ENCODE peak calls at places on chromosome 21, in five cellular contexts. One of them, this sample, is unnamed.
A peak's percentile ranks its signal among the peaks of the same experiment; 100 is the strongest.

GRCh38 chr21:41136286-41136685 is 31.7 kb upstream of the BACE2 start:
- DNase-seq in fibroblast of the aortic adventitia: no peak
- DNase-seq in uterus: no peak
- DNase-seq in IMR-90: no peak
- DNase-seq in transverse colon: no peak
- DNase-seq in this sample: no peak

GRCh38 chr21:33022828-33023573 is 2.7 kb upstream of the OLIG2 start:
- DNase-seq in IMR-90: no peak
- DNase-seq in uterus: no peak
- DNase-seq in fibroblast of the aortic adventitia: no peak
- DNase-seq in transverse colon: no peak
- DNase-seq in this sample: no peak

GRCh38 chr21:41751621-41752020 is 15.2 kb downstream of the RIPK4 start:
- DNase-seq in fibroblast of the aortic adventitia: no peak
- DNase-seq in transverse colon: no peak
- DNase-seq in IMR-90: no peak
- DNase-seq in uterus: no peak
- DNase-seq in this sample: no peak

GRCh38 chr21:42796327-42797062 is 82.8 kb downstream of the WDR4 start:
- DNase-seq in uterus: no peak
- DNase-seq in IMR-90: no peak
- DNase-seq in transverse colon: no peak
- DNase-seq in fibroblast of the aortic adventitia: no peak
- DNase-seq in this sample: no peak

GRCh38 chr21:29403922-29404538 is 105.3 kb downstream of the BACH1 start:
- DNase-seq in transverse colon: no peak
- DNase-seq in IMR-90: no peak
- DNase-seq in uterus: no peak
- DNase-seq in fibroblast of the aortic adventitia: peak; percentile 8
- DNase-seq in this sample: no peak

GRCh38 chr21:19523731-19524130 is 1120.1 kb upstream of the TMPRSS15 start:
- DNase-seq in transverse colon: no peak
- DNase-seq in fibroblast of the aortic adventitia: no peak
- DNase-seq in uterus: no peak
- DNase-seq in IMR-90: no peak
- DNase-seq in this sample: peak; percentile 84

GRCh38 chr21:21200103-21200938 is 202.1 kb downstream of the NCAM2 start:
- DNase-seq in fibroblast of the aortic adventitia: peak; percentile 99
- DNase-seq in IMR-90: peak; percentile 99
- DNase-seq in transverse colon: peak; percentile 27
- DNase-seq in uterus: peak; percentile 28
- DNase-seq in this sample: peak; percentile 100

GRCh38 chr21:26710155-26710554 is 135.1 kb downstream of the ADAMTS1 start:
- DNase-seq in fibroblast of the aortic adventitia: no peak
- DNase-seq in IMR-90: no peak
- DNase-seq in uterus: no peak
- DNase-seq in transverse colon: no peak
- DNase-seq in this sample: no peak

GRCh38 chr21:29256125-29256895 is 42.4 kb upstream of the BACH1 start:
- DNase-seq in fibroblast of the aortic adventitia: no peak
- DNase-seq in IMR-90: no peak
- DNase-seq in uterus: no peak
- DNase-seq in transverse colon: no peak
- DNase-seq in this sample: no peak

GRCh38 chr21:33380483-33380998 is 22.7 kb upstream of the IFNGR2 start:
- DNase-seq in fibroblast of the aortic adventitia: peak; percentile 96
- DNase-seq in transverse colon: peak; percentile 90
- DNase-seq in uterus: peak; percentile 84
- DNase-seq in IMR-90: peak; percentile 96
- DNase-seq in this sample: peak; percentile 89

GRCh38 chr21:25582164-25582563 is 25.1 kb downstream of the MRPL39 start:
- DNase-seq in transverse colon: no peak
- DNase-seq in fibroblast of the aortic adventitia: no peak
- DNase-seq in uterus: no peak
- DNase-seq in IMR-90: no peak
- DNase-seq in this sample: no peak

DNA sequence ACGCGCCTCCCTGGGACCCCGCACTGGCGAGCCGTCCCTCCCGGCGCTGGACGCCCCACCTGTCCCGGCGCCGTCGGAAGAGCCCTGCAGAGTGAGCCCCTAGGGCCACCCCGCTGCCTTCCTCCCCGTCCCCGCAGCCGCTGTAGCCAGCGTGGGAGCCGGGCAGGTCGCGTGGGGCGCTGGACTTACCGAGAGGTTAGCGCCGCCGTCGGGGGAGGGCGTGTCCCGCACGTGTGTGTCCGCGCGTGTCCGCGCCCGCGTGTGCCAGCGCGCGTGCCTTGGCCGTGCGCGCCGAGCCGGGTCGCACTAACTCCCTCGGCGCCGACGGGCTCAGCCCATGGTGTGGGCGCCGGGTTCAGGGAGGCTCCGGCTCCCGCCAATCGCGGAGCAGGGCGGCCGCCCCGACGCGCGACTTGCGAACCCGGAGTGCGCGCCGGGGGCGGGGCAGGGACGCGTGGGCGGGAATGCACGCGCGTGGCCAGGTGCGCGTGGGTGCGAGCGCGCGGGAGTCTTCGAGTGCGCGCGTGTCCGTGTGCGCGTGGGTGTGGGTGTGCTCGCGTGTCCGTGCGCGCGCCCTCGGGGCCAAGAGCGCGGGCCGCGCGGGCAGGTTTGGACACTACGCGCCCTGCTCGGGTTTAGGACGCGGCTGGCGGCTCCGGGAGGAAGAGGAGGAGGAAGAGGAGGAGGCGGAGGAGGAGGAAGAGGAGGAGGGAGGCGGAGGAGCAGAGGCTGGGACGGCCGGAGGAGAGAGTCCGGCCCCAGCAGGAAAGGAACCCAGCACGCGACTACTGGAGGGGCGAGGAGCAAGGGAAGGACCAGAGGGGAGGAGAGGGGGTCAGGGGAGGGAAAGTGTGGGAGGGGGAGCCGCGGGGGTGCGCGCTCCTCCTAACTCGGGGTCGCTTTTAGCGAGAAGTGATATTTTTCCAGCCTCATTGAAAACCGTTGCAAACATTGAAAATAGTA is 145.1 kb upstream of the ETS2 start:
- DNase-seq in fibroblast of the aortic adventitia: no peak
- DNase-seq in transverse colon: peak; percentile 12
- DNase-seq in IMR-90: no peak
- DNase-seq in uterus: peak; percentile 34
- DNase-seq in this sample: no peak
- H3K4me3 ChIP-seq in fibroblast of the aortic adventitia: peak overlapping the region; percentile 54
- H3K4me3 ChIP-seq in transverse colon: peak overlapping the region; percentile 25
- H3K4me3 ChIP-seq in IMR-90: peak overlapping the region; percentile 26
- H3K4me3 ChIP-seq in uterus: peak overlapping the region; percentile 37
- H3K4me3 ChIP-seq in this sample: peak overlapping the region; percentile 31

GRCh38 chr21:46100020-46100419 is 2.1 kb downstream of the COL6A2 start:
- DNase-seq in IMR-90: no peak
- DNase-seq in transverse colon: no peak
- DNase-seq in fibroblast of the aortic adventitia: no peak
- DNase-seq in uterus: no peak
- DNase-seq in this sample: no peak
- H3K4me3 ChIP-seq in IMR-90: peak overlapping the region; percentile 97
- H3K4me3 ChIP-seq in transverse colon: no peak overlapping the region
- H3K4me3 ChIP-seq in fibroblast of the aortic adventitia: peak overlapping the region; percentile 79
- H3K4me3 ChIP-seq in uterus: peak overlapping the region; percentile 55
- H3K4me3 ChIP-seq in this sample: peak overlapping the region; percentile 60

GRCh38 chr21:39644069-39644468 is 31.3 kb downstream of the B3GALT5 start:
- DNase-seq in uterus: no peak
- DNase-seq in transverse colon: no peak
- DNase-seq in fibroblast of the aortic adventitia: no peak
- DNase-seq in IMR-90: no peak
- DNase-seq in this sample: no peak

GRCh38 chr21:39645331-39645730 is 32.6 kb downstream of the B3GALT5 start:
- DNase-seq in transverse colon: no peak
- DNase-seq in IMR-90: no peak
- DNase-seq in uterus: no peak
- DNase-seq in fibroblast of the aortic adventitia: no peak
- DNase-seq in this sample: peak; percentile 26

GRCh38 chr21:39637971-39638628 is 25.4 kb downstream of the B3GALT5 start:
- DNase-seq in uterus: no peak
- DNase-seq in transverse colon: peak; percentile 38
- DNase-seq in IMR-90: no peak
- DNase-seq in fibroblast of the aortic adventitia: no peak
- DNase-seq in this sample: no peak

GRCh38 chr21:39640754-39641153 is 28.0 kb downstream of the B3GALT5 start:
- DNase-seq in uterus: no peak
- DNase-seq in fibroblast of the aortic adventitia: no peak
- DNase-seq in transverse colon: no peak
- DNase-seq in IMR-90: no peak
- DNase-seq in this sample: no peak

GRCh38 chr21:39641827-39642450 is 29.2 kb downstream of the B3GALT5 start:
- DNase-seq in transverse colon: no peak
- DNase-seq in uterus: no peak
- DNase-seq in IMR-90: no peak
- DNase-seq in fibroblast of the aortic adventitia: no peak
- DNase-seq in this sample: no peak
- H3K4me3 ChIP-seq in transverse colon: no peak overlapping the region
- H3K4me3 ChIP-seq in uterus: no peak overlapping the region
- H3K4me3 ChIP-seq in IMR-90: no peak overlapping the region
- H3K4me3 ChIP-seq in fibroblast of the aortic adventitia: no peak overlapping the region
- H3K4me3 ChIP-seq in this sample: no peak overlapping the region

GRCh38 chr21:39561128-39561527 is 51.6 kb upstream of the B3GALT5 start:
- DNase-seq in fibroblast of the aortic adventitia: no peak
- DNase-seq in IMR-90: no peak
- DNase-seq in uterus: no peak
- DNase-seq in transverse colon: no peak
- DNase-seq in this sample: no peak

GRCh38 chr21:39559511-39559910 is 53.2 kb upstream of the B3GALT5 start:
- DNase-seq in uterus: no peak
- DNase-seq in IMR-90: no peak
- DNase-seq in transverse colon: no peak
- DNase-seq in fibroblast of the aortic adventitia: no peak
- DNase-seq in this sample: no peak

GRCh38 chr21:39552856-39553255 is 59.9 kb upstream of the B3GALT5 start:
- DNase-seq in uterus: no peak
- DNase-seq in fibroblast of the aortic adventitia: no peak
- DNase-seq in transverse colon: no peak
- DNase-seq in IMR-90: no peak
- DNase-seq in this sample: no peak

DNA sequence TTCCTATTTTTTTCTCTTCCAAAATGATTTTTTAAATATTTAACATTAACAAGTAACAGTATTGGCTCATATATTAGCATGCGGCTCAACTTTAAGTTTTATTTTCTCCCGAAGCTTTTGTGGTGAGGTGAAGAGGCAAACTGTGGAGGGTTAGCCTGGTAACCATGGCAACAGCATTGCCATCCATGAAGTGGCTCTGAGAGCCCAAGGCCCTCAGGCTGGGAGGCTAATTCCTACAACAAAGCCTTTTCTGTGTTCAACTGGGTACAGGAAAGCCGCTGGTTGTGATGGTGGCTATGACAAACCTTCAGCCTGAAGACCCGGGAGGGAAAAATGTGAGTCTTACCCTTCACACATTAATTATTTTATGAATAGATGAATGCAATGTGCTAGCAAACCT is 56.6 kb upstream of the B3GALT5 start:
- DNase-seq in IMR-90: no peak
- DNase-seq in fibroblast of the aortic adventitia: no peak
- DNase-seq in transverse colon: no peak
- DNase-seq in uterus: no peak
- DNase-seq in this sample: no peak
- H3K4me3 ChIP-seq in IMR-90: no peak overlapping the region
- H3K4me3 ChIP-seq in fibroblast of the aortic adventitia: no peak overlapping the region
- H3K4me3 ChIP-seq in transverse colon: no peak overlapping the region
- H3K4me3 ChIP-seq in uterus: no peak overlapping the region
- H3K4me3 ChIP-seq in this sample: no peak overlapping the region

DNA sequence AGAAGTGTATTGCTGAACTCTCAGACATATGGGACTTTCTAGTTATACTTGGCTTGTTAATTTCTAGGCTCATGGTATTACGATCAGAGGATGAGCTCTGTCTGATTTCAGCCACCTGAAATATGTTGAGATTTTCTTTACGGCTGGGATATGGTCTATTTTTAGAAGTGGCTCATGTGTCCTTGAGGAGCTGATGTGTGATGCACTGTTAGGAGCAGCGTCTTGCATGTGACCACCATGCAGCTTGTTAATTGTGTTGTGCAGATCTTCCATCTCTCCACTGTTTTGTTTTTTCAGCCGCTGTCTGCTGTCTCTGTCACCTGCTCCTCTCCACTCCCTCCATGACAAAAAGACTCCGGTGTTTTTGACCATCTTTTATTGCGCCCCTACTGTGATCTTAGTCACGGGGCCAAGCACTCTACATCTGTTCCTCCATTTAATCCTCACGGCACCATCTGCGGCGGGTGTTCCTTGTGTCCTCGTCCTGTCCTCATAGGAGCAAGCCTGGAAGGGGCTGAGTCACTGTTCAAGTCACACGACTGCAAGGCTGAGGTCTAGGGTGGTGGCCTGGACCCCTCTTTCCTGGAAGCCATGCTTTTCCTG is 51.8 kb downstream of the ADARB1 start:
- DNase-seq in transverse colon: no peak
- DNase-seq in uterus: no peak
- DNase-seq in fibroblast of the aortic adventitia: no peak
- DNase-seq in IMR-90: no peak
- DNase-seq in this sample: no peak
- H3K4me3 ChIP-seq in transverse colon: no peak overlapping the region
- H3K4me3 ChIP-seq in uterus: no peak overlapping the region
- H3K4me3 ChIP-seq in fibroblast of the aortic adventitia: no peak overlapping the region
- H3K4me3 ChIP-seq in IMR-90: no peak overlapping the region
- H3K4me3 ChIP-seq in this sample: no peak overlapping the region

GRCh38 chr21:36029309-36029708 is 31.0 kb downstream of the SETD4 start:
- DNase-seq in uterus: no peak
- DNase-seq in IMR-90: no peak
- DNase-seq in fibroblast of the aortic adventitia: no peak
- DNase-seq in transverse colon: no peak
- DNase-seq in this sample: no peak
- H3K4me3 ChIP-seq in uterus: no peak overlapping the region
- H3K4me3 ChIP-seq in IMR-90: no peak overlapping the region
- H3K4me3 ChIP-seq in fibroblast of the aortic adventitia: no peak overlapping the region
- H3K4me3 ChIP-seq in transverse colon: no peak overlapping the region
- H3K4me3 ChIP-seq in this sample: no peak overlapping the region

GRCh38 chr21:35529141-35529863 is 480.2 kb upstream of the RUNX1 start:
- DNase-seq in transverse colon: no peak
- DNase-seq in fibroblast of the aortic adventitia: peak; percentile 80
- DNase-seq in uterus: no peak
- DNase-seq in IMR-90: peak; percentile 72
- DNase-seq in this sample: peak; percentile 86
- H3K4me3 ChIP-seq in transverse colon: no peak overlapping the region
- H3K4me3 ChIP-seq in fibroblast of the aortic adventitia: no peak overlapping the region
- H3K4me3 ChIP-seq in uterus: no peak overlapping the region
- H3K4me3 ChIP-seq in IMR-90: peak overlapping the region; percentile 33
- H3K4me3 ChIP-seq in this sample: peak overlapping the region; percentile 9